ENCODE peak calls at places on chromosomes 1 and 21, in five cellular contexts. P, Q, Y, J and F are unnamed samples.

GRCh38 chr21:31346256-31346821 is 2.3 kb upstream of the TIAM1 start:
- DNase-seq in P (peak), Q (no peak), Y (no peak), J (no peak), F (no peak)

GRCh38 chr1:19866758-19867157 is 15.4 kb upstream of the OTUD3 start:
- DNase-seq in P (no peak), Q (no peak), Y (no peak), J (no peak), F (no peak)

GRCh38 chr1:921011-921837 is 2.5 kb upstream of the SAMD11 start:
- DNase-seq in P (peak), Q (peak), Y (peak), J (peak), F (no peak)

GRCh38 chr1:161902146-161902545 is 121.5 kb downstream of the OLFML2B start:
- DNase-seq in P (no peak), Q (no peak), Y (no peak), J (no peak), F (no peak)

GRCh38 chr1:167862432-167863076 is 51.4 kb downstream of the ADCY10 start:
- DNase-seq in P (peak), Q (no peak), Y (no peak), J (no peak), F (no peak)

GRCh38 chr1:215636258-215636965 is 69.3 kb downstream of the KCTD3 start:
- DNase-seq in P (no peak), Q (no peak), Y (no peak), J (no peak), F (no peak)

GRCh38 chr1:224668991-224669390 is 52.9 kb downstream of the CNIH3 start:
- DNase-seq in P (no peak), Q (no peak), Y (no peak), J (no peak), F (no peak)

GRCh38 chr1:112060266-112060665 is 70.8 kb upstream of the KCND3 start:
- DNase-seq in P (no peak), Q (no peak), Y (no peak), J (no peak), F (no peak)